ENCODE peak calls at places on chromosomes 2 and 18, in six cellular contexts. U is HS-5; L is neuronal stem cell; Z is lower lobe of right lung; T is EL; O is activated naive CD4-positive, alpha-beta T cell treated with Interleukin-2 at 50 U/mL for 16 hours. P is an unnamed sample.

GRCh38 chr18:3498705-3499451 is 48.9 kb downstream of the TGIF1 start:
- DNase-seq in T (peak), O (peak), Z (peak), L (peak), U (no peak), P (peak)

GRCh38 chr2:71933467-71934319 is 214.0 kb downstream of the CYP26B1 start:
- DNase-seq in U (no peak), Z (no peak), T (peak), O (no peak), L (no peak), P (no peak)

GRCh38 chr18:45169610-45170009 is 445.7 kb upstream of the SLC14A2 start:
- DNase-seq in Z (no peak), O (no peak), L (no peak), T (peak), U (peak), P (no peak)

GRCh38 chr2:206610451-206610850 is 31.8 kb upstream of the FAM237A start:
- DNase-seq in Z (no peak), U (no peak), L (no peak), O (no peak), T (no peak), P (no peak)

GRCh38 chr18:27685807-27686412 is 491.0 kb downstream of the CDH2 start:
- DNase-seq in T (peak), O (no peak), Z (no peak), L (no peak), U (peak), P (no peak)

GRCh38 chr18:3594760-3595241 is 144.8 kb downstream of the TGIF1 start:
- DNase-seq in T (peak), L (no peak), Z (no peak), U (no peak), O (no peak), P (peak)

GRCh38 chr2:232235716-232236115 is 142.8 kb upstream of the ALPP start:
- DNase-seq in U (no peak), L (peak), O (no peak), T (no peak), Z (no peak), P (no peak)

GRCh38 chr2:168350380-168350779 is 103.0 kb upstream of the STK39 start:
- DNase-seq in L (no peak), T (no peak), Z (no peak), O (no peak), U (no peak), P (no peak)

GRCh38 chr2:222572761-222573174 is 83.1 kb downstream of the FARSB start:
- DNase-seq in Z (no peak), L (no peak), T (peak), O (no peak), U (no peak), P (no peak)

GRCh38 chr2:170747921-170748320 is 22.3 kb upstream of the ERICH2 start:
- DNase-seq in Z (no peak), O (no peak), L (no peak), T (peak), U (peak), P (no peak)

GRCh38 chr18:78739843-78740677 is 239.6 kb upstream of the SALL3 start:
- DNase-seq in U (no peak), L (no peak), O (no peak), Z (no peak), T (no peak), P (no peak)

P was measured in ecto neural progenitor cell.